ENCODE peak calls at places on chromosomes 7 and 10, in seven cellular contexts. P is GM20000, C is HL-60, B is GM12865, O is spleen, I is GM06990, W is Panc1. N is an unnamed sample.
A peak's percentile ranks its signal among the peaks of the same experiment; 100 is the strongest.

GRCh38 chr7:115707236-115707635 is 323.3 kb downstream of the TFEC start:
- DNase-seq in P (no peak), W (no peak), I (no peak), O (no peak), C (no peak), B (peak; percentile 18), N (no peak)

GRCh38 chr7:78099715-78100477 is 301.3 kb downstream of the PHTF2 start:
- DNase-seq in W (peak; percentile 15), P (no peak), B (no peak), O (no peak), I (no peak), C (no peak), N (no peak)

GRCh38 chr10:129864601-129865126 is 99.4 kb downstream of the EBF3 start:
- DNase-seq in I (no peak), C (no peak), P (no peak), W (no peak), O (no peak), B (no peak), N (no peak)

GRCh38 chr10:42551582-42552187 is 86.7 kb downstream of the ZNF33B start:
- DNase-seq in W (no peak), B (peak; percentile 1), P (no peak), C (no peak), O (peak; percentile 80), I (no peak), N (no peak)

GRCh38 chr10:1735562-1735961 is 1.8 kb downstream of the ADARB2 start:
- DNase-seq in W (no peak), O (no peak), P (no peak), B (no peak), C (no peak), I (no peak), N (no peak)

GRCh38 chr10:7281429-7281828 is 129.4 kb downstream of the SFMBT2 start:
- DNase-seq in W (no peak), C (no peak), B (no peak), I (no peak), P (no peak), O (no peak), N (no peak)

GRCh38 chr7:156497776-156498509 is 142.6 kb upstream of the RNF32 start:
- DNase-seq in P (no peak), W (no peak), B (no peak), I (no peak), O (no peak), C (no peak), N (no peak)

GRCh38 chr10:48478980-48479811 is 125.7 kb downstream of the ARHGAP22 start:
- DNase-seq in C (peak; percentile 41), I (no peak), O (peak; percentile 61), W (no peak), P (no peak), B (no peak), N (no peak)

GRCh38 chr7:105439174-105439893 is 50.6 kb upstream of the SRPK2 start:
- DNase-seq in C (no peak), O (no peak), W (peak; percentile 12), P (no peak), B (no peak), I (no peak), N (no peak)

GRCh38 chr10:129652021-129652420 is 185.0 kb downstream of the MGMT start:
- DNase-seq in B (no peak), W (no peak), I (no peak), O (no peak), C (no peak), P (no peak), N (no peak)

DNA sequence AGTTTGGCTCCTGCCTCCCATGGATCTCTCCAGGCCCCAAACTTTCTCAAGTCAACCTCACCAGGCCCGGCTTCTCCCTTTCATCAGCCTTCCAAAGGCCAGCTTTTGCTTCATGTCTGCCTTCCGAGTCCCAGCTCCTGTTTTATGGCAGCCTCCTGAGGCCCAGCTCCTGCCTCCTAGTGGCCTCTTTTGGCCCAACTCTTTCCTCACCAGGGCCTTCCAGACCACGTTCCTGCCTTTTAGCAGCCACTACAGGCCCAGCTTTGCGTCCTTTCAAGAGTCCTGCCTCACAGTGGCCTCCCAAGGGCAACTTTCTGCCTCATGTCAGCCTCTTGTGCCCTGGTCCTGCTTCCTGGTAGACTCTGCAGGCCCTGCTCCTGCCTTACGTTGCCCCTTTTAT is 15.3 kb upstream of the TMEM248 start:
- DNase-seq in O (no peak), P (peak; percentile 21), B (peak; percentile 15), W (no peak), C (no peak), I (no peak), N (no peak)
- TF ChIP-seq CTCF in O (no peak), P (no peak), B (peak; percentile 17), W (peak; percentile 27), C (no peak), I (peak; percentile 22), N (peak; percentile 29)

GRCh38 chr7:53596230-53596629 is 560.8 kb downstream of the POM121L12 start:
- DNase-seq in O (no peak), P (no peak), C (peak; percentile 32), B (no peak), W (no peak), I (no peak), N (no peak)
- TF ChIP-seq CTCF in O (no peak), P (no peak), C (no peak), B (no peak), W (no peak), I (no peak), N (no peak)

DNA sequence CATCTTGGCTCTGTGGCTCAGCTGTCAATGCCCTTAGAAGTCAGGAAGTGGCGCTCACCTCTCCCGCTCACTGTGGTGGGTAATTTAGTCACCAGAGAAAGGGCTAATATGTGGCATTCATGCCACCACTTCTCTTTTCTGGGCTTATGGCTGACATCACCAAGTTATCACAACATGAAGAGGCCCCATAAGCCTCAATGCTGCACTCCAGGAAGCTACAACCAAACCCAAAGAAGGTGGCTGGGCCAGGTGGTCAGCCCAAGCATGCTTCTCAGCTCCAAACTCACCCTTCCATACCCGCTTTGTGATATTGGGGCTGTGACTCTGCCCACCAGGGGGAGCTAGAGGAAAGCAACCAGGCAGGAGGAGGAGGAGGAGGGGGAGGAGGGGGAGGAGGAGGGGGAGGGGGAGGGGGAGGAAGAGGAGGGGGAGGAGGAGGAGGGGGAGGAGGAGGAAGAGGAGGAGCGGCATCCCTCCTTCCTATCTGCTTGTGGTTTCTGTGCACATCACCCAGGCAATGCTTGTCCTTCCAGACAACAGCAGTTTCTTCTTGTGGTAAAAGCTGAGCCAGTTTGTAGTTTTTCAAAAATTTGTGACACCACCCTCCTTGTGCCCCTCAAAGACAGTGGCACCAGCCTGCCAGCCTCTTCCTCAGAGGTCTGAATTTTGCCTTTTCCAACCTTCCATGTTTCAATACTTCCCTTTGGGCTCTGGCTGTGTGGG is 42.1 kb downstream of the CYP26A1 start:
- DNase-seq in W (peak; percentile 15), C (peak; percentile 74), I (peak; percentile 12), P (peak; percentile 66), O (peak; percentile 82), B (peak; percentile 81), N (peak; percentile 62)
- TF ChIP-seq CTCF in W (peak; percentile 58), C (peak; percentile 53), I (peak; percentile 67), P (peak; percentile 45), O (peak; percentile 24), B (peak; percentile 71), N (peak; percentile 54)

GRCh38 chr7:158973440-158973839 is 117.1 kb downstream of the DYNC2I1 start:
- DNase-seq in O (no peak), P (peak; percentile 60), C (no peak), I (no peak), B (no peak), W (no peak), N (peak; percentile 54)
- TF ChIP-seq CTCF in O (no peak), P (no peak), C (no peak), I (no peak), B (no peak), W (no peak), N (peak; percentile 66)

DNA sequence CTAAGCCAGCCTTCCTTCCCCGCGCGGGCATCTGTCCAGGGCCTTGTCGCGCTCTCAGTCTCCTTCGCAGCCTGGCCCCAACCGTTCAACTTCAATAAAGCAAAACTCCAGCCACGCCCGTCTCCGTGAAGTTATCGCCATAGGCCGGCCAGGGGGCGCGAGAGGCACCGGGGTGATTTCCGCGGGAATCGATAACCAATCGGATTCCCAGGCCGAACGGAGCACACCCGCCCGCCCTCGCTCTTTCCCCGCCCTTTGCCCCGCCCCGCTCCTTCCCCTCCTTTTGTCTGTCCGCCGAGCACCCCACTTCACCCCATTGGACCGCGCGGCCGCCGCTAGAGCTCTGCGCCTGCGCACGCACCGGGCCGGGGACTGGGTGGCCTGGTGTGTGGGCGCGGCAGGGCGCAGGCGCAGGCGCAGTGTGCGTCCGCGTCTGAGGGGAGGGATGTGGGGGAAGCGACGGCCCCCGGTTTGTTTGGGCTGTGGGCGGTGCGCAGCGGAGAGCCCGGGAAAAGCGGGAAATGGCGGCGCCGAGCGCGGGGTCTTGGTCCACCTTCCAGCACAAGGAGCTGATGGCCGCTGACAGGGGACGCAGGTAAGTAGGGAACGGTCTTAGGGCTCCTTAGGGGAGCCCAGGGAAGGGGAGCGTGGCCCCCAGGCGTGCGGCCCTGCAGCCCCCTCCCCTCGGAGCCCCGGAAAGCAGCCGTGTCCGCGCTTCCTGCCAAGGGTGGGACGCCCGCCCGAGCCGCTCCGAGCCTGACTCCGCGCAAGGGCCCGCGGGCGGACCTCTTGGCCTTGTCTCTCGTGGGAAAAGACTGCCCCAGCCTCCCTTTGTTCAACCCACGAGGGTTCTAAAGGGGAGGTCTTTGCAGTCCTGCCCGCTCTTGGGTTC is at the start of gene CASP2:
- DNase-seq in W (peak; percentile 72), I (peak; percentile 99), O (peak; percentile 100), C (peak; percentile 98), P (peak; percentile 99), B (peak; percentile 99), N (peak; percentile 94)
- TF ChIP-seq CTCF in W (no peak), I (peak; percentile 37), O (no peak), C (no peak), P (no peak), B (peak; percentile 13), N (peak; percentile 52)

GRCh38 chr10:103175580-103176285 is 17.3 kb downstream of the NT5C2 start:
- DNase-seq in I (no peak), C (no peak), O (no peak), P (no peak), B (no peak), W (no peak), N (no peak)
- TF ChIP-seq CTCF in I (no peak), C (no peak), O (no peak), P (no peak), B (no peak), W (no peak), N (no peak)

GRCh38 chr7:102860351-102860811 is 52.4 kb upstream of the LRRC17 start:
- DNase-seq in O (no peak), I (no peak), W (no peak), B (no peak), C (no peak), P (no peak), N (no peak)

GRCh38 chr7:102864958-102865357 is 47.8 kb upstream of the LRRC17 start:
- DNase-seq in B (no peak), O (no peak), W (no peak), C (no peak), I (no peak), P (no peak), N (no peak)

GRCh38 chr7:102859799-102860125 is 53.0 kb upstream of the LRRC17 start:
- DNase-seq in B (no peak), C (no peak), I (no peak), P (no peak), O (no peak), W (no peak), N (no peak)

GRCh38 chr7:102856036-102856435 is 56.8 kb upstream of the LRRC17 start:
- DNase-seq in O (no peak), C (no peak), P (no peak), W (no peak), I (no peak), B (no peak), N (no peak)

GRCh38 chr7:102859084-102859798 is 53.6 kb upstream of the LRRC17 start:
- DNase-seq in O (no peak), B (no peak), I (no peak), W (no peak), P (no peak), C (no peak), N (no peak)
- TF ChIP-seq CTCF in O (no peak), B (no peak), I (no peak), W (no peak), P (no peak), C (no peak), N (no peak)

N was measured in neural crest cell.